ENCODE peak calls at places on chromosomes 12 and 14, in six cellular contexts. One of them, this sample, is unnamed.

GRCh38 chr14:31834616-31835015 is 242.5 kb upstream of the ARHGAP5 start:
- DNase-seq in activated CD4-positive, alpha-beta T cell treated with anti-CD3 and anti-CD28 coated beads, Interleukin-2, amount 50 U/mL, for 1 hour: no peak
- DNase-seq in occipital lobe: no peak
- DNase-seq in NCI-H69: peak
- DNase-seq in DMS153: peak
- DNase-seq in GM23248: no peak
- DNase-seq in this sample: no peak

GRCh38 chr12:28683371-28683770 is 465.7 kb upstream of the FAR2 start:
- DNase-seq in activated CD4-positive, alpha-beta T cell treated with anti-CD3 and anti-CD28 coated beads, Interleukin-2, amount 50 U/mL, for 1 hour: no peak
- DNase-seq in occipital lobe: no peak
- DNase-seq in DMS153: no peak
- DNase-seq in GM23248: no peak
- DNase-seq in NCI-H69: no peak
- DNase-seq in this sample: no peak

GRCh38 chr12:45713108-45713507 is 16.4 kb upstream of the ARID2 start:
- DNase-seq in occipital lobe: no peak
- DNase-seq in GM23248: peak
- DNase-seq in NCI-H69: no peak
- DNase-seq in activated CD4-positive, alpha-beta T cell treated with anti-CD3 and anti-CD28 coated beads, Interleukin-2, amount 50 U/mL, for 1 hour: no peak
- DNase-seq in DMS153: no peak
- DNase-seq in this sample: no peak

GRCh38 chr12:132593521-132593920 is 16.9 kb downstream of the LRCOL1 start:
- DNase-seq in occipital lobe: no peak
- DNase-seq in GM23248: no peak
- DNase-seq in activated CD4-positive, alpha-beta T cell treated with anti-CD3 and anti-CD28 coated beads, Interleukin-2, amount 50 U/mL, for 1 hour: no peak
- DNase-seq in NCI-H69: peak
- DNase-seq in DMS153: no peak
- DNase-seq in this sample: no peak

GRCh38 chr12:122979908-122980191 is 631 bp upstream of the ARL6IP4 start:
- DNase-seq in occipital lobe: no peak
- DNase-seq in GM23248: peak
- DNase-seq in NCI-H69: no peak
- DNase-seq in DMS153: no peak
- DNase-seq in activated CD4-positive, alpha-beta T cell treated with anti-CD3 and anti-CD28 coated beads, Interleukin-2, amount 50 U/mL, for 1 hour: no peak
- DNase-seq in this sample: no peak

GRCh38 chr12:11758838-11759509 is 109.5 kb downstream of the ETV6 start:
- DNase-seq in NCI-H69: no peak
- DNase-seq in activated CD4-positive, alpha-beta T cell treated with anti-CD3 and anti-CD28 coated beads, Interleukin-2, amount 50 U/mL, for 1 hour: no peak
- DNase-seq in GM23248: no peak
- DNase-seq in occipital lobe: no peak
- DNase-seq in DMS153: no peak
- DNase-seq in this sample: peak

GRCh38 chr14:64942531-64943111 is at the start of gene GPX2:
- DNase-seq in NCI-H69: peak
- DNase-seq in occipital lobe: no peak
- DNase-seq in GM23248: no peak
- DNase-seq in activated CD4-positive, alpha-beta T cell treated with anti-CD3 and anti-CD28 coated beads, Interleukin-2, amount 50 U/mL, for 1 hour: no peak
- DNase-seq in DMS153: peak
- DNase-seq in this sample: no peak

GRCh38 chr14:77124345-77125274 is 17.0 kb downstream of the ZDHHC22 start:
- DNase-seq in GM23248: peak
- DNase-seq in DMS153: no peak
- DNase-seq in activated CD4-positive, alpha-beta T cell treated with anti-CD3 and anti-CD28 coated beads, Interleukin-2, amount 50 U/mL, for 1 hour: peak
- DNase-seq in occipital lobe: peak
- DNase-seq in NCI-H69: peak
- DNase-seq in this sample: peak

GRCh38 chr12:66742508-66743367 is 63.9 kb upstream of the GRIP1 start:
- DNase-seq in DMS153: no peak
- DNase-seq in GM23248: no peak
- DNase-seq in activated CD4-positive, alpha-beta T cell treated with anti-CD3 and anti-CD28 coated beads, Interleukin-2, amount 50 U/mL, for 1 hour: no peak
- DNase-seq in NCI-H69: no peak
- DNase-seq in occipital lobe: no peak
- DNase-seq in this sample: no peak

GRCh38 chr14:24673059-24673458 is 39.1 kb upstream of the GZMB start:
- DNase-seq in occipital lobe: no peak
- DNase-seq in GM23248: no peak
- DNase-seq in activated CD4-positive, alpha-beta T cell treated with anti-CD3 and anti-CD28 coated beads, Interleukin-2, amount 50 U/mL, for 1 hour: no peak
- DNase-seq in NCI-H69: no peak
- DNase-seq in DMS153: no peak
- DNase-seq in this sample: no peak

GRCh38 chr14:54815016-54815415 is 87.6 kb downstream of the GCH1 start:
- DNase-seq in NCI-H69: no peak
- DNase-seq in activated CD4-positive, alpha-beta T cell treated with anti-CD3 and anti-CD28 coated beads, Interleukin-2, amount 50 U/mL, for 1 hour: no peak
- DNase-seq in GM23248: peak
- DNase-seq in occipital lobe: no peak
- DNase-seq in DMS153: no peak
- DNase-seq in this sample: peak

GRCh38 chr12:57135487-57135886 is 7.2 kb downstream of the LRP1 start:
- DNase-seq in occipital lobe: no peak
- DNase-seq in NCI-H69: no peak
- DNase-seq in DMS153: no peak
- DNase-seq in activated CD4-positive, alpha-beta T cell treated with anti-CD3 and anti-CD28 coated beads, Interleukin-2, amount 50 U/mL, for 1 hour: no peak
- DNase-seq in GM23248: peak
- DNase-seq in this sample: peak

GRCh38 chr12:60194682-60195081 is 598.9 kb downstream of the SLC16A7 start:
- DNase-seq in occipital lobe: no peak
- DNase-seq in NCI-H69: no peak
- DNase-seq in activated CD4-positive, alpha-beta T cell treated with anti-CD3 and anti-CD28 coated beads, Interleukin-2, amount 50 U/mL, for 1 hour: no peak
- DNase-seq in DMS153: no peak
- DNase-seq in GM23248: peak
- DNase-seq in this sample: no peak

GRCh38 chr12:565589-566105 is 97.6 kb downstream of the NINJ2 start:
- DNase-seq in GM23248: no peak
- DNase-seq in DMS153: no peak
- DNase-seq in NCI-H69: no peak
- DNase-seq in occipital lobe: no peak
- DNase-seq in activated CD4-positive, alpha-beta T cell treated with anti-CD3 and anti-CD28 coated beads, Interleukin-2, amount 50 U/mL, for 1 hour: no peak
- DNase-seq in this sample: no peak

GRCh38 chr12:76450690-76451089 is 102.5 kb upstream of the BBS10 start:
- DNase-seq in occipital lobe: no peak
- DNase-seq in NCI-H69: no peak
- DNase-seq in activated CD4-positive, alpha-beta T cell treated with anti-CD3 and anti-CD28 coated beads, Interleukin-2, amount 50 U/mL, for 1 hour: no peak
- DNase-seq in DMS153: no peak
- DNase-seq in GM23248: peak
- DNase-seq in this sample: no peak

GRCh38 chr12:42124764-42125371 is 19.8 kb downstream of the GXYLT1 start:
- DNase-seq in activated CD4-positive, alpha-beta T cell treated with anti-CD3 and anti-CD28 coated beads, Interleukin-2, amount 50 U/mL, for 1 hour: no peak
- DNase-seq in NCI-H69: peak
- DNase-seq in DMS153: no peak
- DNase-seq in GM23248: no peak
- DNase-seq in occipital lobe: no peak
- DNase-seq in this sample: no peak

GRCh38 chr12:71636704-71637115 is 26.9 kb downstream of the ZFC3H1 start:
- DNase-seq in GM23248: peak
- DNase-seq in activated CD4-positive, alpha-beta T cell treated with anti-CD3 and anti-CD28 coated beads, Interleukin-2, amount 50 U/mL, for 1 hour: no peak
- DNase-seq in DMS153: peak
- DNase-seq in NCI-H69: peak
- DNase-seq in occipital lobe: peak
- DNase-seq in this sample: peak

GRCh38 chr12:11693626-11694025 is 44.2 kb downstream of the ETV6 start:
- DNase-seq in GM23248: no peak
- DNase-seq in NCI-H69: no peak
- DNase-seq in activated CD4-positive, alpha-beta T cell treated with anti-CD3 and anti-CD28 coated beads, Interleukin-2, amount 50 U/mL, for 1 hour: no peak
- DNase-seq in occipital lobe: peak
- DNase-seq in DMS153: no peak
- DNase-seq in this sample: no peak

GRCh38 chr14:24892730-24893059 is 157.3 kb downstream of the STXBP6 start:
- DNase-seq in activated CD4-positive, alpha-beta T cell treated with anti-CD3 and anti-CD28 coated beads, Interleukin-2, amount 50 U/mL, for 1 hour: no peak
- DNase-seq in occipital lobe: no peak
- DNase-seq in GM23248: no peak
- DNase-seq in NCI-H69: peak
- DNase-seq in DMS153: no peak
- DNase-seq in this sample: peak

GRCh38 chr12:117037296-117038022 is 61.8 kb downstream of the TESC start:
- DNase-seq in activated CD4-positive, alpha-beta T cell treated with anti-CD3 and anti-CD28 coated beads, Interleukin-2, amount 50 U/mL, for 1 hour: no peak
- DNase-seq in NCI-H69: no peak
- DNase-seq in occipital lobe: no peak
- DNase-seq in DMS153: no peak
- DNase-seq in GM23248: no peak
- DNase-seq in this sample: peak

GRCh38 chr14:99393059-99393655 is 87.5 kb downstream of the SETD3 start:
- DNase-seq in DMS153: no peak
- DNase-seq in activated CD4-positive, alpha-beta T cell treated with anti-CD3 and anti-CD28 coated beads, Interleukin-2, amount 50 U/mL, for 1 hour: peak
- DNase-seq in GM23248: peak
- DNase-seq in occipital lobe: no peak
- DNase-seq in NCI-H69: peak
- DNase-seq in this sample: peak

GRCh38 chr14:102209224-102209966 is 69.7 kb downstream of the WDR20 start:
- DNase-seq in GM23248: peak
- DNase-seq in activated CD4-positive, alpha-beta T cell treated with anti-CD3 and anti-CD28 coated beads, Interleukin-2, amount 50 U/mL, for 1 hour: no peak
- DNase-seq in DMS153: no peak
- DNase-seq in NCI-H69: no peak
- DNase-seq in occipital lobe: peak
- DNase-seq in this sample: peak

GRCh38 chr12:39764944-39765560 is 145.4 kb upstream of the ABCD2 start:
- DNase-seq in activated CD4-positive, alpha-beta T cell treated with anti-CD3 and anti-CD28 coated beads, Interleukin-2, amount 50 U/mL, for 1 hour: no peak
- DNase-seq in NCI-H69: peak
- DNase-seq in GM23248: peak
- DNase-seq in DMS153: peak
- DNase-seq in occipital lobe: no peak
- DNase-seq in this sample: peak

This sample was measured in left kidney.